ENCODE peak calls at places on chromosomes 13 and 19, in seven cellular contexts. Q, N, I, E, Z, S and R are unnamed samples.

GRCh38 chr13:28540612-28541011 is 45.7 kb upstream of the FLT1 start:
- DNase-seq in S (peak), I (peak), Z (peak), Q (no peak), E (no peak), N (no peak), R (no peak)

GRCh38 chr13:40186636-40187323 is 479.7 kb downstream of the FOXO1 start:
- DNase-seq in Q (no peak), N (no peak), Z (no peak), E (no peak), I (no peak), S (no peak), R (no peak)

GRCh38 chr13:28494537-28494860 is 429 bp downstream of the FLT1 start:
- DNase-seq in I (no peak), Z (peak), S (peak), Q (no peak), E (no peak), N (no peak), R (no peak)

GRCh38 chr13:64314286-64314685 is 2898.6 kb upstream of the PCDH20 start:
- DNase-seq in N (no peak), Q (no peak), S (peak), Z (no peak), I (peak), E (no peak), R (peak)

GRCh38 chr19:38173324-38174041 is 50.5 kb downstream of the DPF1 start:
- DNase-seq in Z (no peak), N (no peak), E (peak), I (peak), S (no peak), Q (no peak), R (no peak)

GRCh38 chr13:108734676-108735075 is 105.3 kb downstream of the MYO16 start:
- DNase-seq in S (no peak), E (no peak), Q (peak), I (no peak), N (no peak), Z (no peak), R (no peak)

GRCh38 chr13:92054389-92054788 is 656.0 kb downstream of the GPC5 start:
- DNase-seq in N (no peak), S (no peak), Z (no peak), Q (no peak), I (no peak), E (no peak), R (no peak)

GRCh38 chr13:74134777-74135305 is 637 bp upstream of the KLF12 start:
- DNase-seq in N (no peak), Q (peak), I (no peak), S (no peak), E (no peak), Z (peak), R (no peak)

GRCh38 chr13:48476215-48476614 is 56.7 kb downstream of the RCBTB2 start:
- DNase-seq in Q (no peak), E (no peak), Z (peak), N (no peak), I (no peak), S (no peak), R (no peak)

GRCh38 chr13:66915596-66916185 is 314.4 kb downstream of the PCDH9 start:
- DNase-seq in Q (no peak), E (no peak), N (no peak), I (peak), S (peak), Z (no peak), R (peak)

GRCh38 chr13:43911871-43912270 is 32.2 kb downstream of the LACC1 start:
- DNase-seq in N (no peak), Z (no peak), Q (no peak), I (no peak), E (no peak), S (no peak), R (no peak)

GRCh38 chr13:42048625-42049453 is at the start of gene DGKH:
- DNase-seq in S (peak), N (peak), I (peak), Z (peak), Q (peak), E (peak), R (peak)
- TF ChIP-seq CTCF in S (no peak), N (no peak), I (no peak), Z (no peak), Q (no peak), E (no peak), R (peak)

GRCh38 chr19:16836115-16836905 is 7.1 kb downstream of the SIN3B start:
- DNase-seq in Z (peak), Q (peak), E (peak), I (peak), S (peak), N (no peak), R (no peak)
- TF ChIP-seq CTCF in Z (peak), Q (no peak), E (no peak), I (no peak), S (no peak), N (no peak), R (peak)

GRCh38 chr19:1605236-1606137 is at the start of gene UQCR11:
- DNase-seq in Z (peak), E (peak), S (peak), Q (peak), I (peak), N (peak), R (peak)
- TF ChIP-seq CTCF in Z (peak), E (peak), S (peak), Q (no peak), I (peak), N (no peak), R (peak)

DNA sequence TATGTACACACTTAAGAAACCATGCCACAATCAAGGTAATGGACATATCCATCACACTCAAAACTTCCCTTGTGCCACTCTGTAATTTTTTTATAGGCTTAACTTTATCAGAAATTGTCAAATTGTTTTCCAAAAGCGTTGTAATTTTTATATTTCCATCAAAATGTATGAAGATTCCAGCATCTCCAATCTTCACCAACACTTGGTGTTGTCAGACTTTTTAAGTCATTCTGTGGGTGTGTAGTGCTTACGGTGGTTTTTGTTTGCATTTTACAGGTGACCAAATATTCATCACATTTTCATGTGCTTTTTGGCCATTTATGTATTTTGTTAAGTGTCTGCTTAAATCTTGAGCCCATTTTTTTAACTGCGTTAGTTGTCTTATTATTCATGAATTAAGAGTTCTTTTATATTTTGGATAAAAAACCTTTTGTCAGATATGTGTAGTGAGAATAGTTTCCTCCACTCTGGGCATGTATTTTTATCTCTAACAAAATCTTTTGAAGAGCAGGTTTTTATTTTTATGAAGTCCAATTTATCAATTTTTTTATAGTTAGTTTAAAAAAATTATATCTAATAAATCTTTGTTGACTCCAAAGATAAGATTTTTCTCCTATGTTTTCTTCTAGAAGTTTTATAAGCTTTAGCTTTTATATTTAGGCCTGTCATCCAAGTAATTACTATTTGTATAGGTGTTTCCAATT is 4.6 kb upstream of the ZNF45 start:
- DNase-seq in Q (no peak), I (no peak), Z (no peak), S (no peak), N (no peak), E (no peak), R (no peak)
- TF ChIP-seq CTCF in Q (no peak), I (no peak), Z (no peak), S (no peak), N (no peak), E (no peak), R (no peak)

GRCh38 chr19:10872551-10873107 is 1.3 kb downstream of the CARM1 start:
- DNase-seq in E (no peak), Q (no peak), I (peak), Z (peak), N (no peak), S (no peak), R (no peak)

GRCh38 chr19:10874019-10874418 is 2.7 kb downstream of the CARM1 start:
- DNase-seq in E (no peak), I (no peak), S (no peak), Z (no peak), Q (no peak), N (no peak), R (no peak)

GRCh38 chr19:10870501-10870954 is 825 bp upstream of the CARM1 start:
- DNase-seq in I (no peak), Q (no peak), Z (no peak), E (no peak), S (no peak), N (no peak), R (no peak)

GRCh38 chr19:10870955-10871603 is at the start of gene CARM1:
- DNase-seq in Q (peak), S (peak), I (peak), E (peak), N (peak), Z (peak), R (peak)

DNA sequence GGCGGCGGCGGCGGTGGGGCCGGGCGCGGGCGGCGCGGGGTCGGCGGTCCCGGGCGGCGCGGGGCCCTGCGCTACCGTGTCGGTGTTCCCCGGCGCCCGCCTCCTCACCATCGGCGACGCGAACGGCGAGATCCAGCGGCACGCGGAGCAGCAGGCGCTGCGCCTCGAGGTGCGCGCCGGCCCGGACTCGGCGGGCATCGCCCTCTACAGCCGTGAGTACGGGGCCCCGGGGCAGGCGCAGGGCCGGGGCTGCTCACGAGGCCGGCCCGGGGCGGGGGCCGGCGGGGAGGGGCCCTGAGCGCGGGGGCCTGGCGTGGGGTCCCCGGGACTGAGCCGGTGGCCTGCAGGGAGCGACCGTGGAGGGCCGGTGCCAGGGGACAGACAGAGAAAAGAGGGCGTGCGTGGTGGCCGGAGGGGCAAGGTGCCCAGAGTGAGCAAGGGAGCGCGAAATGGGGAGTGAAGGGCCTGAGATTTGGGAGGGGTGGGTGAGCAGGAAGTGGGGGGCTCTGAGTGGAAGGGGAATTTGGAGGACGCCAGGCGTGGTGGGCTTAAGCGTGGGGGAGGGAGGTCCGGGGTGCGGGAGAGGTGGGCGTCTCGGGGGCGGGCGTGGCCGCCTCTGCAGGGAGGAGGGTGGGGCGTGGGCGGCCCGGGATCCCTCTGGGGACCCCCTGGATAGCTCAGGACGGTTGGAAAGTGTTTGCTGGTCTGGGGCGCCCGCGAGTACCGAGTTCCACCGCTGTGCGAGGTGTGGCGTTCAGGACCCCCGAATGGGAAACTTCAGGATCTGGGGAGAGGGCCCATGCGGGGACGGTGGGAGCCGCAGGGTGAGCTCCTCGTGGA is 578 bp downstream of the CARM1 start:
- DNase-seq in Q (peak), Z (peak), S (no peak), N (no peak), E (peak), I (no peak), R (no peak)
- TF ChIP-seq CTCF in Q (peak), Z (peak), S (peak), N (no peak), E (peak), I (peak), R (peak)

DNA sequence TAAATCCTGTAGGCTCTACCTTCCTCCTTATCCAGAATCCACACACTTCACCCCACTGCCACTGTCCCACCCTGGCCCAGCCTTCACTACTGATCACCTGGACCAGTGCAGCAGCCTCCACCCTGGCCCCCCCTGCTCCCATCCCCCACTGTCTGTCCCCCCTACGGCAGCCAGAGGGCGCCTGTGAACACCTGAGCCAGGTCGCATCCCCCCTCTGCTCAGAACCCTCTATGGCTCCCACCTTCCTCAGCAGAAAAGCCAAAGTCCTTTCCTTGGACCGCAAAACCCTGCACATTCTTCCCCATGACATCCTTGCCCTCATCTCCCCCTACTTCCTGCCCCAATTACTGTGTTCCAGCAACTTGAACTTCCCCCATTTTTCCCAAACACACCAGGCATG is 20.6 kb downstream of the ELAVL3 start:
- DNase-seq in Q (peak), N (no peak), I (no peak), Z (no peak), E (no peak), S (no peak), R (no peak)
- TF ChIP-seq CTCF in Q (peak), N (no peak), I (peak), Z (peak), E (no peak), S (peak), R (peak)

GRCh38 chr19:46890423-46891170 is 29.8 kb downstream of the ARHGAP35 start:
- DNase-seq in Q (no peak), S (peak), E (no peak), N (no peak), Z (no peak), I (peak), R (peak)
- TF ChIP-seq CTCF in Q (no peak), S (peak), E (no peak), N (no peak), Z (no peak), I (peak), R (peak)

DNA sequence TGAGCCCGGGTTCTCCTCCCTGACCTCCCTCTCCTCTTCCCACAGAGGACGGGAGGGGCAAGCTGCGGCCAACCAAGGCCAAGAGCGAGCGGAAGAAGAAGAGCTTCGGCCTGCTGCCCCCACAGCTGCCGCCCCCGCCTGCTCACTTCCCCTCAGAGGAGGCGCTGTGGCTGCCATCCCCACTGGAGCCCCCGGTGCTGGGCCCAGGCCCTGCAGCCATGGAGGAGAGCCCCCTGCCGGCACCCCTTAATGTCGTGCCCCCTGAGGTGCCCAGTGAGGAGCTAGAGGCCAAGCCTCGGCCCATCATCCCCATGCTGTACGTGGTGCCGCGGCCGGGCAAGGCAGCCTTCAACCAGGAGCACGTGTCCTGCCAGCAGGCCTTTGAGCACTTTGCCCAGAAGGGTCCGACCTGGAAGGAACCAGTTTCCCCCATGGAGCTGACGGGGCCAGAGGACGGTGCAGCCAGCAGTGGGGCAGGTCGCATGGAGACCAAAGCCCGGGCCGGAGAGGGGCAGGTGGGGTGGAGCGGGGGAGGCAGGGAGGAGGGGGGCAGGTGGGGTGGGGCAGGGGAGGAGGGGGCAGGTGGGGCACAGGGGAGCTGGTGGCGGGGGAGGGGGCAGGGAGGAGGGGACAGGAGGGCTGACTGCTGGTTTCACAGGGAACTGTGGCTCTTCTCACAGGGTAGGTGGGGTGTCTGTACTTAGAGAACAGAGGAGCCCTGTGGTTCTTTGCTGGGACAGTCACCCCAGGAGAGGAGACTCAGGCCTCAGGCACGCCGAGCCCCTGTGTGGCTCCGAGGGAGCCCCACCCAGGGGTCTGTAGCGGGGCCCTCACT is 162.3 kb downstream of the KDM4B start:
- DNase-seq in I (no peak), N (no peak), Z (peak), Q (peak), E (no peak), S (no peak), R (no peak)
- TF ChIP-seq CTCF in I (no peak), N (no peak), Z (peak), Q (no peak), E (no peak), S (no peak), R (peak)